ENCODE peak calls at places on chromosome 9, in ten cellular contexts. X is caudate nucleus; V is CD8-positive, alpha-beta memory T cell; C is HuH-7; T is NCI-H345; P is activated T-helper 1 cell treated with anti-CD3 and anti-CD28 coated beads, Interleukin-12 subunit alpha, Interleukin-12 subunit beta, Interleukin-2, Interleukin-4 antibody, amounts not matched to agents 30 ng/mL and 10 ng/mL and 1 ng/mL, durations not matched to agents 14 hours and 24 hours and 36 hours; R is PC-9; I is A549; H is ureter; S is NCI-H1694. K is an unnamed sample.

GRCh38 chr9:118215544-118215943 is 511.3 kb downstream of the TLR4 start:
- DNase-seq in C (no peak), P (no peak), T (no peak), I (no peak), X (no peak), V (no peak), S (no peak), R (no peak), H (no peak), K (no peak)

GRCh38 chr9:36398745-36399144 is 1.3 kb downstream of the RNF38 start:
- DNase-seq in P (no peak), X (no peak), I (no peak), S (no peak), C (no peak), R (no peak), V (no peak), T (no peak), H (no peak), K (no peak)

GRCh38 chr9:39108145-39108544 is 179.8 kb downstream of the CNTNAP3 start:
- DNase-seq in T (no peak), H (no peak), C (no peak), R (no peak), X (no peak), P (no peak), S (no peak), V (no peak), I (no peak), K (no peak)

GRCh38 chr9:137970098-137970497 is 92.5 kb downstream of the CACNA1B start:
- DNase-seq in T (no peak), V (no peak), S (no peak), C (no peak), H (peak; percentile 26), P (no peak), R (no peak), I (no peak), X (no peak), K (no peak)

GRCh38 chr9:22005700-22006605 is 3.2 kb downstream of the CDKN2B start:
- DNase-seq in H (no peak), R (no peak), I (no peak), P (no peak), S (no peak), X (no peak), T (no peak), V (no peak), C (no peak), K (no peak)

GRCh38 chr9:35903049-35903448 is 3.0 kb upstream of the HRCT1 start:
- DNase-seq in V (peak; percentile 37), X (no peak), P (peak; percentile 22), H (no peak), C (peak; percentile 62), T (peak; percentile 60), I (peak; percentile 74), S (peak; percentile 63), R (peak; percentile 54), K (no peak)

GRCh38 chr9:122780026-122780425 is 8.7 kb upstream of the OR5C1 start:
- DNase-seq in X (no peak), R (peak; percentile 45), C (no peak), I (no peak), V (no peak), T (no peak), S (no peak), H (no peak), P (no peak), K (no peak)

GRCh38 chr9:16521868-16522381 is 348.5 kb downstream of the BNC2 start:
- DNase-seq in C (no peak), T (no peak), V (no peak), R (peak; percentile 40), H (no peak), I (no peak), S (peak; percentile 16), P (no peak), X (no peak), K (no peak)

GRCh38 chr9:79432485-79432884 is 139.3 kb upstream of the TLE4 start:
- DNase-seq in S (no peak), X (no peak), P (no peak), H (no peak), I (peak; percentile 6), V (no peak), R (no peak), T (no peak), C (no peak), K (no peak)

GRCh38 chr9:74846771-74847170 is 41.0 kb downstream of the TRPM6 start:
- DNase-seq in R (no peak), S (no peak), I (no peak), P (no peak), H (no peak), C (no peak), X (no peak), T (no peak), V (no peak), K (no peak)

GRCh38 chr9:136688274-136689107 is 1.2 kb upstream of the AGPAT2 start:
- DNase-seq in V (no peak), I (no peak), T (no peak), P (no peak), R (no peak), H (no peak), S (no peak), C (no peak), X (no peak), K (no peak)

GRCh38 chr9:95382433-95382832 is 64.9 kb upstream of the FANCC start:
- DNase-seq in C (no peak), S (no peak), P (no peak), R (no peak), I (no peak), X (no peak), T (no peak), V (no peak), H (no peak), K (no peak)

GRCh38 chr9:136525841-136526499 is 19.9 kb downstream of the NOTCH1 start:
- DNase-seq in P (no peak), V (no peak), R (no peak), S (no peak), H (no peak), T (no peak), I (no peak), C (peak; percentile 78), X (no peak), K (no peak)

GRCh38 chr9:134027561-134027960 is 2.3 kb downstream of the BRD3OS start:
- DNase-seq in X (no peak), C (no peak), I (no peak), T (no peak), V (no peak), R (no peak), H (no peak), P (no peak), S (no peak), K (no peak)

GRCh38 chr9:19294219-19294618 is 63.7 kb downstream of the DENND4C start:
- DNase-seq in C (no peak), R (no peak), P (no peak), X (no peak), I (no peak), T (no peak), S (no peak), H (no peak), V (no peak), K (no peak)

GRCh38 chr9:110520120-110520701 is 59.3 kb downstream of the SVEP1 start:
- DNase-seq in T (no peak), C (no peak), V (no peak), R (no peak), I (no peak), X (no peak), H (no peak), P (no peak), S (no peak), K (no peak)

GRCh38 chr9:92983984-92984589 is 36.8 kb downstream of the FGD3 start:
- DNase-seq in X (no peak), P (no peak), V (no peak), R (no peak), I (no peak), C (no peak), T (no peak), S (no peak), H (no peak), K (no peak)

K was measured in 8988T.